ENCODE peak calls at places on chromosomes 1 and 21, in four cellular contexts. J, N, S and D are unnamed samples.

GRCh38 chr1:65175171-65176070 is 27.4 kb downstream of the AK4 start:
- DNase-seq in N (no peak), J (no peak), S (no peak), D (no peak)

GRCh38 chr1:214718724-214719123 is 115.7 kb downstream of the CENPF start:
- DNase-seq in N (no peak), J (no peak), S (no peak), D (no peak)

GRCh38 chr1:110602466-110602865 is 3.7 kb downstream of the KCNA2 start:
- DNase-seq in J (no peak), N (no peak), S (no peak), D (no peak)

GRCh38 chr1:176866011-176866410 is 298.5 kb downstream of the ASTN1 start:
- DNase-seq in S (no peak), N (no peak), J (no peak), D (no peak)

GRCh38 chr1:86339421-86339820 is 56.7 kb downstream of the ODF2L start:
- DNase-seq in J (no peak), N (no peak), S (no peak), D (no peak)

GRCh38 chr21:46459356-46460112 is 843 bp downstream of the DIP2A start:
- DNase-seq in N (peak; percentile 37), J (peak; percentile 52), S (no peak), D (peak; percentile 54)

GRCh38 chr1:211541715-211542477 is 37.1 kb downstream of the SLC30A1 start:
- DNase-seq in J (no peak), N (no peak), S (no peak), D (no peak)

GRCh38 chr21:36423772-36424433 is 38.7 kb downstream of the CHAF1B start:
- DNase-seq in S (no peak), N (no peak), J (no peak), D (no peak)

GRCh38 chr1:162470216-162470615 is 27.4 kb upstream of the UHMK1 start:
- DNase-seq in N (no peak), J (no peak), S (no peak), D (no peak)

GRCh38 chr1:32335951-32336867 is at the start of gene MARCKSL1:
- DNase-seq in S (no peak), N (peak; percentile 89), J (peak; percentile 82), D (peak; percentile 66)

GRCh38 chr1:195202271-195202670 is 1406.0 kb downstream of the KCNT2 start:
- DNase-seq in N (no peak), S (no peak), J (no peak), D (no peak)

GRCh38 chr1:224542783-224543440 is 73.2 kb upstream of the CNIH3 start:
- DNase-seq in S (peak; percentile 85), N (peak; percentile 19), J (peak; percentile 96), D (peak; percentile 71)

GRCh38 chr1:150061632-150062101 is 5.9 kb upstream of the VPS45 start:
- DNase-seq in S (peak; percentile 85), N (no peak), J (peak; percentile 59), D (peak; percentile 47)

GRCh38 chr1:77197351-77197750 is 21.9 kb downstream of the PIGK start:
- DNase-seq in J (no peak), S (no peak), N (no peak), D (no peak)

GRCh38 chr1:235635938-235636663 is 13.5 kb downstream of the GNG4 start:
- DNase-seq in S (no peak), J (no peak), N (no peak), D (no peak)

GRCh38 chr21:43193651-43194302 is 25.0 kb downstream of the CRYAA start:
- DNase-seq in S (peak; percentile 12), N (no peak), J (peak; percentile 96), D (peak; percentile 83)